ENCODE peak calls at places on chromosome X, in five cellular contexts. P is suprapubic skin; B is CD4-positive, alpha-beta T cell; C is mesenchymal stem cell; T is tibial nerve. I is an unnamed sample.
A peak's percentile ranks its signal among the peaks of the same experiment; 100 is the strongest.

GRCh38 chrX:1507511-1508463 is 29.2 kb downstream of the P2RY8 start:
- DNase-seq in C (no peak), P (peak; percentile 48), T (no peak), B (no peak), I (no peak)

GRCh38 chrX:22300130-22300529 is 27.4 kb downstream of the CBLL2 start:
- DNase-seq in P (no peak), B (no peak), T (no peak), C (peak; percentile 70), I (no peak)

GRCh38 chrX:23012636-23013035 is 12.9 kb downstream of the DDX53 start:
- DNase-seq in C (no peak), P (no peak), B (no peak), T (no peak), I (no peak)

GRCh38 chrX:50988649-50989048 is 78.1 kb downstream of the BMP15 start:
- DNase-seq in T (no peak), P (no peak), C (peak; percentile 18), B (no peak), I (no peak)

GRCh38 chrX:118685393-118685792 is 42.0 kb upstream of the IL13RA1 start:
- DNase-seq in B (no peak), T (no peak), P (no peak), C (no peak), I (no peak)

GRCh38 chrX:115559672-115560071 is 1.3 kb upstream of the PLS3 start:
- DNase-seq in T (no peak), B (no peak), P (no peak), C (no peak), I (no peak)

GRCh38 chrX:102659790-102660757 is 8.8 kb downstream of the GPRASP1 start:
- DNase-seq in B (peak; percentile 66), C (peak; percentile 73), P (peak; percentile 92), T (peak; percentile 82), I (peak; percentile 29)

GRCh38 chrX:134171661-134172587 is 65.1 kb upstream of the CCDC160 start:
- DNase-seq in C (peak; percentile 6), B (no peak), T (peak; percentile 17), P (no peak), I (no peak)

GRCh38 chrX:17814557-17814956 is 46.5 kb downstream of the RAI2 start:
- DNase-seq in P (no peak), B (no peak), C (no peak), T (no peak), I (no peak)

GRCh38 chrX:69319376-69319775 is 154.1 kb upstream of the PJA1 start:
- DNase-seq in B (no peak), C (no peak), P (no peak), T (no peak), I (no peak)

GRCh38 chrX:150768132-150768485 is 74.9 kb downstream of the MTMR1 start:
- DNase-seq in P (no peak), C (peak; percentile 26), T (no peak), B (no peak), I (no peak)

GRCh38 chrX:30060718-30061117 is 154.6 kb upstream of the MAGEB2 start:
- DNase-seq in B (no peak), P (no peak), T (no peak), C (peak; percentile 8), I (no peak)

GRCh38 chrX:20620301-20620700 is 353.6 kb upstream of the RPS6KA3 start:
- DNase-seq in C (no peak), B (no peak), P (no peak), T (no peak), I (no peak)

GRCh38 chrX:70087857-70088256 is 25.6 kb downstream of the OTUD6A start:
- DNase-seq in C (peak; percentile 17), B (no peak), P (no peak), T (no peak), I (no peak)

GRCh38 chrX:12058087-12058486 is 80.2 kb upstream of the FRMPD4 start:
- DNase-seq in C (no peak), P (no peak), B (no peak), T (no peak), I (no peak)

GRCh38 chrX:123835661-123836371 is 24.0 kb upstream of the XIAP start:
- DNase-seq in T (no peak), B (no peak), C (peak; percentile 74), P (no peak), I (no peak)

GRCh38 chrX:136046295-136046894 is 61.2 kb downstream of the SLC9A6 start:
- DNase-seq in B (no peak), T (no peak), C (no peak), P (no peak), I (no peak)

GRCh38 chrX:53282313-53282712 is 929 bp upstream of the IQSEC2 start:
- DNase-seq in T (no peak), B (no peak), P (no peak), C (no peak), I (no peak)

GRCh38 chrX:55450259-55450658 is 1.7 kb upstream of the MAGEH1 start:
- DNase-seq in P (no peak), B (no peak), C (peak; percentile 6), T (no peak), I (no peak)

GRCh38 chrX:55452825-55453124 is 848 bp downstream of the MAGEH1 start:
- DNase-seq in B (no peak), C (no peak), P (no peak), T (no peak), I (no peak)

GRCh38 chrX:55451125-55451524 is 802 bp upstream of the MAGEH1 start:
- DNase-seq in P (no peak), T (no peak), B (no peak), C (no peak), I (no peak)

GRCh38 chrX:55451990-55452824 is at the start of gene MAGEH1:
- DNase-seq in B (peak; percentile 63), P (peak; percentile 83), C (peak; percentile 76), T (peak; percentile 65), I (peak; percentile 47)

GRCh38 chrX:55451626-55451989 is 319 bp upstream of the MAGEH1 start:
- DNase-seq in B (no peak), C (no peak), T (no peak), P (no peak), I (no peak)
- H3K27ac ChIP-seq in B (peak overlapping the region; percentile 80), C (no peak overlapping the region), T (peak overlapping the region; percentile 75), P (peak overlapping the region; percentile 79), I (peak overlapping the region; percentile 86)

GRCh38 chrX:67290489-67291220 is 253.2 kb upstream of the AR start:
- DNase-seq in P (no peak), B (no peak), C (no peak), T (no peak), I (no peak)

GRCh38 chrX:67296395-67296794 is 247.4 kb upstream of the AR start:
- DNase-seq in T (no peak), B (no peak), C (no peak), P (no peak), I (no peak)

DNA sequence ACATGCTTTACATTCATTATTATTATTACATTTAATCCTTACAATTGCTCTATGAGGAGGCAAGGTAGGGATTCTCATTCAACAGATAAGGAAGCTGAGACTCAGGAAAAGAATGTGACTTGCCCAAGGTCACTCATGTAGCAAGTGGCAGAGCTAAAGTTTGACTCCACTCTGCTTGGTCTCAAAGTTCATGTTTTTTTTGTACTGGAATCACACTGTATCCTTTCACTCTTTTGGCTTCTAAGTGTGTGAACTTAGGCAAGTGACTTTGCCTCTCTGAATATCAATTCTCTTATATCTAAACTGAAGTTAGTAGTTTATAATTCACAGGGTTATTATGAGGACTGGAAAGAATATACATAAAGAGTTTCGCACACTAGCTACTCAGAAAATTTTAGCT is 247.9 kb upstream of the AR start:
- DNase-seq in C (no peak), P (no peak), T (no peak), B (no peak), I (no peak)
- H3K27ac ChIP-seq in C (no peak overlapping the region), P (no peak overlapping the region), T (no peak overlapping the region), B (no peak overlapping the region), I (no peak overlapping the region)

GRCh38 chrX:44935640-44936039 is 62.7 kb downstream of the KDM6A start:
- DNase-seq in P (no peak), T (no peak), C (no peak), B (no peak), I (no peak)

GRCh38 chrX:44935172-44935571 is 62.2 kb downstream of the KDM6A start:
- DNase-seq in B (no peak), P (no peak), C (no peak), T (no peak), I (no peak)

GRCh38 chrX:44937606-44938005 is 64.6 kb downstream of the KDM6A start:
- DNase-seq in T (no peak), B (no peak), C (no peak), P (no peak), I (no peak)

GRCh38 chrX:44943007-44943406 is 70.0 kb downstream of the KDM6A start:
- DNase-seq in T (no peak), B (no peak), C (no peak), P (no peak), I (no peak)

DNA sequence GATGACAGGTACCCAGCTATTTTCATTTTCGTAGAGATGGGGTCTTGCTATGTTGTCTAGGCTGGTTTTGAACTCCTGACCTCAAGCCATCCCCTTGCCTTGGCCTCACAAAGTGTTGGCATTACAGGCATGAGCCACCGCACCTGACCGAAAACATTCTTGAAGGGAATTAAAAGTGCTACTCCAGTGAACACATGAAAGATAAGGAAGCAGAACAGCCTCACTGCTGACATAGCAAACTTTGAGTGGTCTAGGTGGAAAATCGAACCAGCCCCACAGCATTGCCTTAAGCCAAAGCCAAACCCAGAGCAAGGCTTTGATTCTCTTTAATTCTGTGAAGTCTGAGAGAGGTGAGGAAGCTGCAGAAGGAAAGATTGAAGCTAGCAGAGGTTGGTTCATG is 65.1 kb downstream of the KDM6A start:
- DNase-seq in C (no peak), T (no peak), B (no peak), P (no peak), I (no peak)
- H3K27ac ChIP-seq in C (peak overlapping the region; percentile 35), T (no peak overlapping the region), B (no peak overlapping the region), P (no peak overlapping the region), I (no peak overlapping the region)

GRCh38 chrX:153339662-153340061 is 5.7 kb downstream of the ZNF275 start:
- DNase-seq in B (no peak), C (no peak), P (no peak), T (no peak), I (no peak)

GRCh38 chrX:153336128-153336894 is 2.4 kb downstream of the ZNF275 start:
- DNase-seq in C (no peak), B (no peak), T (no peak), P (no peak), I (no peak)

GRCh38 chrX:153334654-153335295 is 822 bp downstream of the ZNF275 start:
- DNase-seq in P (no peak), B (no peak), T (no peak), C (peak; percentile 2), I (no peak)

GRCh38 chrX:153338836-153339235 is 4.9 kb downstream of the ZNF275 start:
- DNase-seq in B (no peak), P (no peak), T (no peak), C (no peak), I (no peak)

GRCh38 chrX:153336988-153337387 is 3.0 kb downstream of the ZNF275 start:
- DNase-seq in C (no peak), T (no peak), B (no peak), P (no peak), I (no peak)
- H3K27ac ChIP-seq in C (no peak overlapping the region), T (no peak overlapping the region), B (no peak overlapping the region), P (no peak overlapping the region), I (no peak overlapping the region)

DNA sequence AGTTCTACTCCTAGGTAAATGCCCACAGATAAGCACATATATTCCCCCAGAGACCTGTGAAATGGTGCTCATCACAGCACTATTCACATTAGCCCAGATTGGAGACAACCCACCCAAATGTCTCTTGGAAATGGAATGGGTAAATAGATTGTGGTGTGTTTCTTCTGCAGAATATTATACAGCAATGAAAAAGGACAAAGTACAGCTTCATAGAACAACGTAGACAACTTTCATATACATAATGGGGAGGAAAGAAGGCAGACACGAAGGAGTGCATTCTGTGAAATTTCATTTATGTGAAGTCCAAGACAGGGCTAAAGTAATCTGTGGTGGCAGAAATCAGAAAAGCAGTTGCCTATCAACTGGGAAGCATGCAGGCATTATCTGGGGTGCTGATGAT is 95.3 kb upstream of the ATP6AP2 start:
- DNase-seq in P (no peak), T (no peak), B (no peak), C (no peak), I (no peak)
- H3K27ac ChIP-seq in P (no peak overlapping the region), T (no peak overlapping the region), B (no peak overlapping the region), C (no peak overlapping the region), I (no peak overlapping the region)

I was measured in thoracic aorta.